ENCODE peak calls at places on chromosomes 12 and 14, in seven cellular contexts. M is activated CD8-positive, alpha-beta T cell treated with anti-CD3 and anti-CD28 coated beads for 36 hours; O is choroid plexus epithelial cell; D is lung; Q is AG10803; F is astrocyte of the spinal cord; I is NB4. K is an unnamed sample.

GRCh38 chr12:12734054-12734453 is 16.9 kb downstream of the CDKN1B start:
- DNase-seq in M (no peak), O (no peak), D (no peak), Q (peak), F (peak), I (no peak), K (no peak)

GRCh38 chr12:6369916-6370575 is 5.3 kb downstream of the SCNN1A start:
- DNase-seq in M (no peak), O (peak), D (no peak), Q (no peak), F (no peak), I (no peak), K (no peak)

GRCh38 chr12:56661560-56661959 is 15.8 kb upstream of the ATP5F1B start:
- DNase-seq in M (peak), O (no peak), D (no peak), Q (no peak), F (no peak), I (no peak), K (no peak)

GRCh38 chr14:19902409-19902808 is 18.0 kb upstream of the OR4K5 start:
- DNase-seq in M (no peak), O (no peak), D (no peak), Q (no peak), F (no peak), I (peak), K (no peak)

GRCh38 chr14:80403036-80403435 is 191.7 kb upstream of the DIO2 start:
- DNase-seq in M (no peak), O (no peak), D (no peak), Q (no peak), F (no peak), I (no peak), K (no peak)

GRCh38 chr14:88986146-88986841 is 161.8 kb downstream of the TTC8 start:
- DNase-seq in M (no peak), O (peak), D (peak), Q (peak), F (peak), I (no peak), K (no peak)

GRCh38 chr12:68759852-68760251 is 13.9 kb downstream of the SLC35E3 start:
- DNase-seq in M (no peak), O (peak), D (no peak), Q (no peak), F (no peak), I (no peak), K (no peak)

GRCh38 chr12:51323317-51323960 is 535 bp downstream of the BIN2 start:
- DNase-seq in M (peak), O (no peak), D (no peak), Q (no peak), F (no peak), I (peak), K (peak)

GRCh38 chr14:43540948-43541347 is 966.1 kb downstream of the FSCB start:
- DNase-seq in M (no peak), O (no peak), D (no peak), Q (no peak), F (no peak), I (peak), K (no peak)

GRCh38 chr12:93177208-93178153 is 200.2 kb upstream of the NUDT4 start:
- DNase-seq in M (no peak), O (peak), D (no peak), Q (no peak), F (no peak), I (no peak), K (no peak)

GRCh38 chr14:22047105-22047504 is 373.5 kb upstream of the OR4E1 start:
- DNase-seq in M (peak), O (peak), D (no peak), Q (no peak), F (no peak), I (peak), K (peak)

GRCh38 chr12:67045650-67046049 is 223.5 kb upstream of the CAND1 start:
- DNase-seq in M (no peak), O (no peak), D (no peak), Q (no peak), F (no peak), I (no peak), K (no peak)

GRCh38 chr14:43247877-43248276 is 1259.2 kb downstream of the FSCB start:
- DNase-seq in M (no peak), O (no peak), D (no peak), Q (no peak), F (no peak), I (no peak), K (no peak)

GRCh38 chr14:92397140-92397815 is 74.3 kb downstream of the SLC24A4 start:
- DNase-seq in M (no peak), O (no peak), D (no peak), Q (peak), F (peak), I (no peak), K (no peak)

GRCh38 chr12:50222275-50222783 is 55.2 kb upstream of the CERS5 start:
- DNase-seq in M (no peak), O (peak), D (peak), Q (peak), F (peak), I (peak), K (peak)

GRCh38 chr12:89135976-89136634 is 216.2 kb downstream of the DUSP6 start:
- DNase-seq in M (no peak), O (no peak), D (no peak), Q (peak), F (peak), I (peak), K (no peak)

GRCh38 chr14:39419272-39419671 is 13.0 kb downstream of the FBXO33 start:
- DNase-seq in M (no peak), O (peak), D (no peak), Q (peak), F (no peak), I (peak), K (no peak)

GRCh38 chr14:68523994-68524725 is 268.7 kb downstream of the ZFP36L1 start:
- DNase-seq in M (no peak), O (no peak), D (no peak), Q (peak), F (no peak), I (no peak), K (no peak)
- TF ChIP-seq CTCF in M (no peak), O (peak), D (no peak), Q (peak), F (no peak), I (no peak), K (no peak)

GRCh38 chr12:85310456-85311076 is 30.5 kb downstream of the ALX1 start:
- DNase-seq in M (no peak), O (peak), D (no peak), Q (peak), F (peak), I (peak), K (no peak)
- TF ChIP-seq CTCF in M (peak), O (no peak), D (no peak), Q (peak), F (peak), I (peak), K (peak)

GRCh38 chr12:32569256-32569655 is 109.8 kb upstream of the DNM1L start:
- DNase-seq in M (no peak), O (peak), D (no peak), Q (no peak), F (peak), I (no peak), K (no peak)
- TF ChIP-seq CTCF in M (no peak), O (no peak), D (no peak), Q (no peak), F (no peak), I (no peak), K (no peak)

GRCh38 chr12:30988887-30989286 is 62.3 kb downstream of the TSPAN11 start:
- DNase-seq in M (no peak), O (no peak), D (no peak), Q (no peak), F (no peak), I (no peak), K (no peak)

GRCh38 chr12:30990776-30991175 is 64.2 kb downstream of the TSPAN11 start:
- DNase-seq in M (no peak), O (no peak), D (no peak), Q (no peak), F (no peak), I (no peak), K (no peak)

GRCh38 chr12:30990316-30990715 is 63.8 kb downstream of the TSPAN11 start:
- DNase-seq in M (no peak), O (no peak), D (no peak), Q (no peak), F (no peak), I (no peak), K (no peak)

GRCh38 chr12:30988086-30988485 is 61.5 kb downstream of the TSPAN11 start:
- DNase-seq in M (no peak), O (no peak), D (no peak), Q (no peak), F (no peak), I (no peak), K (no peak)

DNA sequence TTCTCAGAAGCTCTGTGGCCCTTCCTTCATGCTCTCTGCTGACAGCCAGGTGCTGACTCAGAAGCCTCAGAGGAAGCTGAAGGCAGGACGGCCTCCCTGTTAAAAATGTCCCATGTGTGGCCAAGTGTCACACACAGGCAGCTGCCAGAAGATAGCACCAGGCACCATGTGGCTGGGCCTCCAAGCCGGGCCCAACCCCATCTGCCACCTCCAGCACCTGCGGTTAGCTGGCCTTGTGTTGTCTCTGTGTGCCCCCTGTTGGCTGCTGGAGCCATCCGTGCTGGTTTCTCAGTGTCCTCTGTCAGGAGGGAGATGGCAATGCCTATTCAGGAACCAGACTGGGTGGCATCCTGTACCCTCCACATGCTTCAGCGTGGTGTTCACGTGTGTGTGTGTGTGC is 63.2 kb downstream of the TSPAN11 start:
- DNase-seq in M (peak), O (peak), D (no peak), Q (no peak), F (no peak), I (peak), K (peak)
- TF ChIP-seq CTCF in M (no peak), O (peak), D (no peak), Q (peak), F (peak), I (peak), K (peak)

GRCh38 chr14:54566152-54566409 is 847 bp upstream of the SAMD4A start:
- DNase-seq in M (no peak), O (no peak), D (no peak), Q (no peak), F (no peak), I (no peak), K (no peak)

GRCh38 chr14:54564799-54565235 is 2.1 kb upstream of the SAMD4A start:
- DNase-seq in M (no peak), O (peak), D (no peak), Q (peak), F (peak), I (peak), K (no peak)

GRCh38 chr14:54565236-54566151 is 1.4 kb upstream of the SAMD4A start:
- DNase-seq in M (peak), O (peak), D (peak), Q (peak), F (peak), I (peak), K (peak)

GRCh38 chr14:54564071-54564798 is 2.7 kb upstream of the SAMD4A start:
- DNase-seq in M (no peak), O (peak), D (no peak), Q (peak), F (peak), I (peak), K (peak)

DNA sequence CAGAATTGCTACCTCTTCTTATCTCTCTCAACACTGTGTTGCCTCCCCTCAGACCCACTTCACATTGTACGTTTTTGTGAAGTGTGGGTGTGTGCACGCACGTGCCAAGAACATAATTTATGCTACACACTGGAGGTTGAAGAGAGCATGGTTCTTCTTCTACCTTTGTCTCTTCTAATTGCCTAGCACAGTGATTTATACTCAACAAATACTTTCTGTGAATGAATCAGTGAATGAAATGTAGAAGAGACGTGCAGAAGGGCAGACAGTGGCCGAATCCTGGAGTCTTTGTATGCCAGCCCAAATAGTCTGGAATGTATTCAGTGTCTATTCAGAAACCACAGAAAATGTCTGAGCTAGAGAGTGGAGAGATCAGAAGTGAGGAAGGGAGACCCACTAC is 4.6 kb upstream of the SAMD4A start:
- DNase-seq in M (no peak), O (no peak), D (no peak), Q (peak), F (peak), I (no peak), K (no peak)
- TF ChIP-seq CTCF in M (no peak), O (no peak), D (no peak), Q (no peak), F (no peak), I (no peak), K (no peak)

DNA sequence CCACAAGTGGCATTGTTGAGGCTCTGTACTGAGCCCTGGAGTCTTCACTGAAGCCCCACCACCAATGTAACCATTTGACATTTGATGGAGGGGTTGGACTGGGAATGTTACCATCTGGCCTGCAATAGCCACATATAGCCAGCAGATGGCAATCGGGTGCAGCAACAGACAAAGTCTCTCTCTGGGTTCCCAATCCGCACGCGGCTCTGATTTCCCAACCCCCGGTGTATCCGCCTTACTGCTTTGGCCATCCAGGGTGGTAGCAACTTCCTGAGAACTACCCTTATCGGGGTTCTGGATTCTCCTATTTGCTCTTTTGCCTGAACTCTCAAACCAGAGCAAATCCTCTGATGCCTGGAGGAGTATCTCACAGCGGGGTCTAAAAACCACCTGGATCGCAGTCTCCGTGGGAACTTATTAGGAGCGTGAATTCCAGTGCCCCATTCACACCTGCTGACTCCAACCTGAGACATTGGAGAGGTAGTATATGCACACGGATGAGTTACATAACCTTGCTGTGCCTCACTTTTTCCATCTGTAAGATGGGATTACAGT is 14.2 kb downstream of the VRTN start:
- DNase-seq in M (peak), O (peak), D (peak), Q (peak), F (peak), I (peak), K (peak)
- TF ChIP-seq CTCF in M (peak), O (peak), D (peak), Q (peak), F (peak), I (peak), K (peak)

DNA sequence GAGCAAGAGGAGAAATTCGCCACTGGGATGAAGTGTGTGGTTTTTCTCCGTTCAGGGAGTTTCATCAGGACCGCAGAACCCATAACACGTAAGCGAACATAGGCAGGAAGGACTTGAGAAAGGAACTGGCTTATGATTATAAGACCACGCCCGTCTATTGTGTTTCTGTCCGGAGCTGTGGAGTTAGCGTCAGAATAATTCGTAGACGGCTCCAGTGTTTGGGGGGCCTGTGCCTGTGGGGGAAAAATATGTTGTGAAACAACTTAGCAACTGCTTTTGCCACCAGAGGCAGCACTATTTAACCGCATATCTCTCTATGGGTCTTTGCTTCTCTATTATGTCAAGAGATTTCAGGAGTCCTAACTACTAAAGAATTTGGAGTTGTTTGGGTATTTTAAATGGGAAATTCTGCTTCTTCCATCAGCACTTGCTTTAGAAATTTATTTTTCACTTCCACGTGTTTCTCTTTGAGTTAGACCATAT is 506 bp upstream of the CLEC14A start:
- DNase-seq in M (peak), O (peak), D (no peak), Q (peak), F (peak), I (no peak), K (no peak)
- TF ChIP-seq CTCF in M (no peak), O (peak), D (no peak), Q (peak), F (peak), I (no peak), K (no peak)